ENCODE peak calls at places on chromosomes 4 and X, in five cellular contexts. One of them, this sample, is unnamed.

GRCh38 chr4:111434581-111434980 is 710.7 kb upstream of the FAM241A start:
- DNase-seq in Peyer's patch: no peak
- DNase-seq in thyroid gland: no peak
- DNase-seq in HCT116: no peak
- DNase-seq in heart left ventricle: no peak
- DNase-seq in this sample: no peak

GRCh38 chr4:792729-793108 is 33.2 kb downstream of the CPLX1 start:
- DNase-seq in Peyer's patch: no peak
- DNase-seq in thyroid gland: no peak
- DNase-seq in heart left ventricle: no peak
- DNase-seq in HCT116: no peak
- DNase-seq in this sample: no peak

GRCh38 chr4:187302456-187302855 is 578.8 kb upstream of the FAT1 start:
- DNase-seq in thyroid gland: no peak
- DNase-seq in heart left ventricle: no peak
- DNase-seq in HCT116: no peak
- DNase-seq in Peyer's patch: no peak
- DNase-seq in this sample: no peak

GRCh38 chrX:116285506-116285905 is 115.0 kb downstream of the AGTR2 start:
- DNase-seq in Peyer's patch: no peak
- DNase-seq in thyroid gland: no peak
- DNase-seq in heart left ventricle: no peak
- DNase-seq in HCT116: no peak
- DNase-seq in this sample: no peak

GRCh38 chrX:20742106-20742505 is 475.4 kb upstream of the RPS6KA3 start:
- DNase-seq in thyroid gland: no peak
- DNase-seq in HCT116: no peak
- DNase-seq in Peyer's patch: no peak
- DNase-seq in heart left ventricle: no peak
- DNase-seq in this sample: no peak

GRCh38 chr4:16752150-16752549 is 146.3 kb downstream of the LDB2 start:
- DNase-seq in HCT116: no peak
- DNase-seq in heart left ventricle: no peak
- DNase-seq in thyroid gland: no peak
- DNase-seq in Peyer's patch: no peak
- DNase-seq in this sample: no peak

GRCh38 chr4:105715692-105716278 is 7.2 kb downstream of the GSTCD start:
- DNase-seq in Peyer's patch: no peak
- DNase-seq in thyroid gland: no peak
- DNase-seq in heart left ventricle: no peak
- DNase-seq in HCT116: peak; percentile 13
- DNase-seq in this sample: no peak

GRCh38 chr4:142218726-142219125 is 582.3 kb downstream of the IL15 start:
- DNase-seq in HCT116: no peak
- DNase-seq in heart left ventricle: no peak
- DNase-seq in thyroid gland: no peak
- DNase-seq in Peyer's patch: no peak
- DNase-seq in this sample: no peak

GRCh38 chr4:5206391-5206790 is 155.1 kb downstream of the STK32B start:
- DNase-seq in heart left ventricle: peak; percentile 40
- DNase-seq in Peyer's patch: no peak
- DNase-seq in thyroid gland: no peak
- DNase-seq in HCT116: peak; percentile 49
- DNase-seq in this sample: no peak

GRCh38 chrX:109393859-109394258 is 88.0 kb downstream of the GUCY2F start:
- DNase-seq in heart left ventricle: no peak
- DNase-seq in HCT116: no peak
- DNase-seq in Peyer's patch: no peak
- DNase-seq in thyroid gland: no peak
- DNase-seq in this sample: no peak

GRCh38 chr4:1872918-1873269 is 1.7 kb downstream of the NSD2 start:
- DNase-seq in Peyer's patch: no peak
- DNase-seq in heart left ventricle: no peak
- DNase-seq in HCT116: no peak
- DNase-seq in thyroid gland: no peak
- DNase-seq in this sample: no peak

GRCh38 chr4:167290684-167291083 is 56.4 kb upstream of the SPOCK3 start:
- DNase-seq in Peyer's patch: no peak
- DNase-seq in thyroid gland: no peak
- DNase-seq in heart left ventricle: no peak
- DNase-seq in HCT116: peak; percentile 7
- DNase-seq in this sample: no peak

GRCh38 chrX:72479324-72480274 is 93.0 kb downstream of the HDAC8 start:
- DNase-seq in heart left ventricle: no peak
- DNase-seq in Peyer's patch: no peak
- DNase-seq in HCT116: no peak
- DNase-seq in thyroid gland: no peak
- DNase-seq in this sample: no peak

GRCh38 chrX:57821703-57822375 is 88.4 kb downstream of the ZXDA start:
- DNase-seq in Peyer's patch: no peak
- DNase-seq in thyroid gland: peak; percentile 2
- DNase-seq in heart left ventricle: no peak
- DNase-seq in HCT116: peak; percentile 48
- DNase-seq in this sample: peak; percentile 20

GRCh38 chr4:54495641-54496040 is 162.1 kb upstream of the KIT start:
- DNase-seq in HCT116: no peak
- DNase-seq in Peyer's patch: no peak
- DNase-seq in heart left ventricle: no peak
- DNase-seq in thyroid gland: no peak
- DNase-seq in this sample: no peak

GRCh38 chr4:134807231-134807745 is 605.7 kb upstream of the PABPC4L start:
- DNase-seq in thyroid gland: peak; percentile 11
- DNase-seq in Peyer's patch: no peak
- DNase-seq in heart left ventricle: no peak
- DNase-seq in HCT116: no peak
- DNase-seq in this sample: no peak

GRCh38 chrX:39309721-39310152 is 508.5 kb downstream of the MID1IP1 start:
- DNase-seq in thyroid gland: no peak
- DNase-seq in Peyer's patch: no peak
- DNase-seq in heart left ventricle: peak; percentile 54
- DNase-seq in HCT116: no peak
- DNase-seq in this sample: no peak

GRCh38 chr4:105140684-105141490 is 5.8 kb upstream of the TET2 start:
- DNase-seq in heart left ventricle: peak; percentile 26
- DNase-seq in HCT116: no peak
- DNase-seq in Peyer's patch: no peak
- DNase-seq in thyroid gland: peak; percentile 25
- DNase-seq in this sample: peak; percentile 33

GRCh38 chr4:175536852-175537453 is 275.1 kb downstream of the GPM6A start:
- DNase-seq in HCT116: peak; percentile 72
- DNase-seq in thyroid gland: no peak
- DNase-seq in heart left ventricle: no peak
- DNase-seq in Peyer's patch: no peak
- DNase-seq in this sample: no peak

GRCh38 chrX:110436497-110436896 is 77.8 kb downstream of the RTL9 start:
- DNase-seq in thyroid gland: no peak
- DNase-seq in HCT116: no peak
- DNase-seq in Peyer's patch: no peak
- DNase-seq in heart left ventricle: no peak
- DNase-seq in this sample: no peak

GRCh38 chrX:16917120-16917519 is 29.3 kb upstream of the REPS2 start:
- DNase-seq in Peyer's patch: no peak
- DNase-seq in thyroid gland: no peak
- DNase-seq in heart left ventricle: no peak
- DNase-seq in HCT116: no peak
- DNase-seq in this sample: no peak

GRCh38 chr4:73139991-73140390 is 70.5 kb upstream of the COX18 start:
- DNase-seq in heart left ventricle: no peak
- DNase-seq in Peyer's patch: no peak
- DNase-seq in thyroid gland: no peak
- DNase-seq in HCT116: no peak
- DNase-seq in this sample: no peak

GRCh38 chr4:73142995-73143547 is 73.6 kb upstream of the COX18 start:
- DNase-seq in thyroid gland: no peak
- DNase-seq in HCT116: no peak
- DNase-seq in heart left ventricle: no peak
- DNase-seq in Peyer's patch: no peak
- DNase-seq in this sample: no peak

GRCh38 chr4:73133784-73134183 is 64.3 kb upstream of the COX18 start:
- DNase-seq in Peyer's patch: no peak
- DNase-seq in heart left ventricle: no peak
- DNase-seq in thyroid gland: no peak
- DNase-seq in HCT116: no peak
- DNase-seq in this sample: no peak

GRCh38 chr4:73137121-73137520 is 67.6 kb upstream of the COX18 start:
- DNase-seq in HCT116: no peak
- DNase-seq in heart left ventricle: no peak
- DNase-seq in Peyer's patch: no peak
- DNase-seq in thyroid gland: no peak
- DNase-seq in this sample: no peak

DNA sequence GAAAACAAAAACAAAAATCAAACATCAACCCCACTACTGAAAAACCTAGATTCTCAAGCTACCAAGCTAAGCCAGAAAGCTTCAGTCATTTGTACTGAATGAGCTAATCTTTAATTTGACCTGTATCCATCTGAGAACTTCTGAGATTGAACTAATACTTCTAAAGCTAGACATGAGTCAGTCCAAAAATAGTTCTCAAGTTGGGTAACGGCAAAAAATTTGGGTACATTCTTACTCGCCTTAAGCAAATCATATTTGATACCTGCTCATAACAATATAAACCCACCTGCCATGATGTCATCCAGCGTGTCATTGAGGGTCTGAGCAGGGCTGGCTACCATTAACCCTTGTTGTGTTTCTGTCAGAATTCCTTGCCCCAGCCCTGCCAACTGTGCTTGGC is 69.7 kb upstream of the COX18 start:
- DNase-seq in HCT116: no peak
- DNase-seq in heart left ventricle: no peak
- DNase-seq in Peyer's patch: no peak
- DNase-seq in thyroid gland: no peak
- DNase-seq in this sample: no peak
- H3K27ac ChIP-seq in HCT116: no peak overlapping the region
- H3K27ac ChIP-seq in heart left ventricle: no peak overlapping the region
- H3K27ac ChIP-seq in Peyer's patch: no peak overlapping the region
- H3K27ac ChIP-seq in thyroid gland: no peak overlapping the region
- H3K27ac ChIP-seq in this sample: no peak overlapping the region

DNA sequence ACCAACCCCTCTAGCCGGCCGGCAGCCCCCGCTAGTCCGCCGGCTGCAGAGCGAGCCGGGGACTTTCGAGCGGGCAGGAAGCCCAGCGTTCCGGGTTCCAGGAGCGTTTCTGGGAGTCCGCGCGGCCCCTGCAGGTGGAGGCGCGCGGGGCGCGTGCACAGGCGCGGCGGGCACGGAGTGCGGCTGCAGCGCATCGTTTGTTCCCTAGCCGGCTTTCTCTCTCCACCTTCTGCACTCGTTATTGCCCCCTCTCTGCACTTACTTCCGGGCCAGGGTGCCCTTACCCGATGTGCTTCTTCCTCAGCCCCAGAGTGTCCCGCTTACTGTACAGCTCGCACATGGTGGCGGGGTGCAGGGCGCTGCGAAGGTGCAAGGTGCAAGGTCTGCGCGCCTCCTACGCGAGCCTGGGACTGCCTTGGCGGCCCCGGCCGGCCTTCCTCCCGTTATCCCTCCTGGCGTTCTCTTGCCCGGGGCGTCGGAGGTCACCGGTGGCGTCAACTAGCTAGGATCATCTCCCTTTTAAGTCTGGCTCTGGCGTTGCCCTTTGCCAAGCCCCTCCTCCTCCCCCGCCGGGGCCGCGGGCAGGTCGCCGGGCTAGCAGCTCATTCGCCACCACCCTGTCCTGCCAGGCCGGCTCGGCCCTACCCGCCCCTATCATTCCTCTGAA is at the start of gene ETNPPL:
- DNase-seq in heart left ventricle: peak; percentile 49
- DNase-seq in thyroid gland: peak; percentile 37
- DNase-seq in HCT116: no peak
- DNase-seq in Peyer's patch: peak; percentile 57
- DNase-seq in this sample: peak; percentile 27
- TF ChIP-seq POLR2A in heart left ventricle: no peak
- TF ChIP-seq POLR2A in thyroid gland: no peak
- TF ChIP-seq POLR2A in HCT116: no peak
- TF ChIP-seq POLR2A in Peyer's patch: no peak
- TF ChIP-seq POLR2A in this sample: no peak

DNA sequence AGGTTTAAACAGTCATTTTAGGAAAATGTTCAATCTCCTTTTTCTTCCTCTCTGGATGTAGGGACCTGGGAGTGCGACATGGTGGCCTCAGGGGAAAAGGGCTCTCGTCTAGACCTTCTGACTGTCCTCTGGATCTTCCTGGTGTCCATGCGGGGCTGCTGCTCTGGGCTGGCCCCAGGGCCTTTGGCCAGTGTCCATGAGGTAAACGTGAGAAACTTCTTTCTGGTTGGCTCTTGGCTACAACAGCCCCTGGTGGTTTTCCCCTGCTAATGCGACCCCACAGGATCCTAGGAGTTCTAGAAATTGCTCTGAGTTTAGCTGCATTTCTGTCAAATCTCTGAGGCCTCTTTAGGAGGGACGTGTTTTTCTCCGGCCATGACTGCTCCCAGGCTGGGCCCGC is 85.7 kb downstream of the MFAP3L start:
- DNase-seq in thyroid gland: no peak
- DNase-seq in Peyer's patch: no peak
- DNase-seq in HCT116: no peak
- DNase-seq in heart left ventricle: no peak
- DNase-seq in this sample: no peak
- H3K27ac ChIP-seq in thyroid gland: no peak overlapping the region
- H3K27ac ChIP-seq in Peyer's patch: no peak overlapping the region
- H3K27ac ChIP-seq in HCT116: no peak overlapping the region
- H3K27ac ChIP-seq in heart left ventricle: no peak overlapping the region
- H3K27ac ChIP-seq in this sample: no peak overlapping the region

GRCh38 chrX:56279869-56280268 is 47.7 kb downstream of the KLF8 start:
- DNase-seq in Peyer's patch: no peak
- DNase-seq in HCT116: no peak
- DNase-seq in thyroid gland: no peak
- DNase-seq in heart left ventricle: no peak
- DNase-seq in this sample: no peak
- TF ChIP-seq POLR2A in Peyer's patch: no peak
- TF ChIP-seq POLR2A in HCT116: no peak
- TF ChIP-seq POLR2A in thyroid gland: no peak
- TF ChIP-seq POLR2A in heart left ventricle: no peak
- TF ChIP-seq POLR2A in this sample: no peak

GRCh38 chrX:31139966-31140365 is 68.1 kb upstream of the FTHL17 start:
- DNase-seq in Peyer's patch: no peak
- DNase-seq in heart left ventricle: no peak
- DNase-seq in thyroid gland: no peak
- DNase-seq in HCT116: no peak
- DNase-seq in this sample: no peak
- H3K27ac ChIP-seq in Peyer's patch: no peak overlapping the region
- H3K27ac ChIP-seq in heart left ventricle: no peak overlapping the region
- H3K27ac ChIP-seq in thyroid gland: no peak overlapping the region
- H3K27ac ChIP-seq in HCT116: no peak overlapping the region
- H3K27ac ChIP-seq in this sample: no peak overlapping the region

This sample was measured in testis.